ENCODE peak calls at places on chromosomes 1 and 21, in five cellular contexts. V, M, S, R and Y are unnamed samples.

GRCh38 chr1:211352985-211353515 is 26.4 kb downstream of the TRAF5 start:
- DNase-seq in V (peak), M (no peak), S (peak), R (peak), Y (peak)

GRCh38 chr1:230618537-230618936 is 23.7 kb upstream of the COG2 start:
- DNase-seq in V (no peak), M (no peak), S (no peak), R (no peak), Y (no peak)

GRCh38 chr1:27102707-27103468 is 52.0 kb downstream of the SLC9A1 start:
- DNase-seq in V (peak), M (peak), S (peak), R (peak), Y (peak)

GRCh38 chr21:31261759-31262158 is 82.3 kb downstream of the TIAM1 start:
- DNase-seq in V (no peak), M (no peak), S (no peak), R (no peak), Y (no peak)

GRCh38 chr21:46027855-46028493 is 46.4 kb downstream of the COL6A1 start:
- DNase-seq in V (no peak), M (no peak), S (no peak), R (no peak), Y (no peak)

GRCh38 chr1:9717193-9718005 is 65.9 kb downstream of the PIK3CD start:
- DNase-seq in V (peak), M (no peak), S (peak), R (no peak), Y (no peak)

GRCh38 chr1:31811605-31812004 is 4.2 kb downstream of the SPOCD1 start:
- DNase-seq in V (no peak), M (peak), S (no peak), R (no peak), Y (no peak)

GRCh38 chr21:35051287-35051818 is 2.3 kb upstream of the RUNX1 start:
- DNase-seq in V (peak), M (peak), S (peak), R (no peak), Y (peak)

GRCh38 chr21:16840549-16840948 is 672.3 kb upstream of the CXADR start:
- DNase-seq in V (no peak), M (no peak), S (no peak), R (no peak), Y (no peak)

GRCh38 chr1:183936791-183937190 is 100.7 kb downstream of the COLGALT2 start:
- DNase-seq in V (no peak), M (no peak), S (no peak), R (no peak), Y (no peak)

GRCh38 chr21:15841856-15842564 is 112.2 kb downstream of the USP25 start:
- DNase-seq in V (no peak), M (peak), S (no peak), R (no peak), Y (no peak)

GRCh38 chr21:46079357-46080170 is 18.3 kb upstream of the COL6A2 start:
- DNase-seq in V (no peak), M (peak), S (no peak), R (no peak), Y (no peak)

GRCh38 chr1:205715628-205716027 is 34.4 kb downstream of the NUCKS1 start:
- DNase-seq in V (no peak), M (no peak), S (no peak), R (no peak), Y (peak)

GRCh38 chr1:182851825-182852224 is 12.7 kb downstream of the DHX9 start:
- DNase-seq in V (no peak), M (no peak), S (no peak), R (no peak), Y (no peak)

GRCh38 chr1:227869851-227870305 is 54.4 kb downstream of the PRSS38 start:
- DNase-seq in V (no peak), M (peak), S (no peak), R (no peak), Y (no peak)

GRCh38 chr1:187605736-187606135 is 777.0 kb downstream of the PLA2G4A start:
- DNase-seq in V (no peak), M (no peak), S (no peak), R (no peak), Y (no peak)

GRCh38 chr1:67134692-67135091 is at the start of gene C1orf141:
- DNase-seq in V (no peak), M (peak), S (no peak), R (no peak), Y (no peak)

GRCh38 chr1:205449750-205450443 is 5.9 kb downstream of the BLACAT1 start:
- DNase-seq in V (no peak), M (peak), S (no peak), R (no peak), Y (no peak)

GRCh38 chr1:41540886-41541591 is 56.6 kb upstream of the EDN2 start:
- DNase-seq in V (no peak), M (peak), S (no peak), R (no peak), Y (no peak)

GRCh38 chr1:33562563-33562962 is 90.1 kb downstream of the ZSCAN20 start:
- DNase-seq in V (no peak), M (no peak), S (no peak), R (no peak), Y (no peak)

GRCh38 chr21:45358261-45358670 is 46.7 kb upstream of the COL18A1 start:
- DNase-seq in V (no peak), M (no peak), S (no peak), R (no peak), Y (no peak)

GRCh38 chr1:166297993-166298392 is 131.2 kb upstream of the FAM78B start:
- DNase-seq in V (no peak), M (no peak), S (no peak), R (no peak), Y (no peak)

GRCh38 chr1:153291514-153291913 is 21.2 kb downstream of the PGLYRP3 start:
- DNase-seq in V (peak), M (no peak), S (no peak), R (no peak), Y (no peak)

GRCh38 chr1:59015708-59016107 is 231.9 kb upstream of the JUN start:
- DNase-seq in V (no peak), M (peak), S (no peak), R (no peak), Y (no peak)

GRCh38 chr1:213669512-213669911 is 318.3 kb upstream of the PROX1 start:
- DNase-seq in V (no peak), M (no peak), S (no peak), R (no peak), Y (no peak)

GRCh38 chr21:41167348-41168342 is at the start of gene BACE2:
- DNase-seq in V (peak), M (peak), S (no peak), R (peak), Y (no peak)

GRCh38 chr21:33418686-33419085 is 15.5 kb downstream of the IFNGR2 start:
- DNase-seq in V (no peak), M (peak), S (no peak), R (no peak), Y (no peak)

GRCh38 chr1:7301346-7301993 is 469.6 kb upstream of the VAMP3 start:
- DNase-seq in V (no peak), M (no peak), S (no peak), R (no peak), Y (no peak)

GRCh38 chr1:36446261-36446660 is 4.0 kb downstream of the OSCP1 start:
- DNase-seq in V (peak), M (no peak), S (no peak), R (no peak), Y (peak)

GRCh38 chr1:56574794-56575193 is 4.6 kb downstream of the PLPP3 start:
- DNase-seq in V (no peak), M (no peak), S (no peak), R (no peak), Y (no peak)